ENCODE peak calls at places on chromosomes 7 and 10, in seven cellular contexts. One of them, this sample, is unnamed.

GRCh38 chr10:62885656-62886461 is 69.7 kb upstream of the EGR2 start:
- DNase-seq in activated T-helper 9 cell treated with anti-CD3 and anti-CD28 coated beads, Interleukin-2, amount 50 U/mL, for 16 hours: no peak
- DNase-seq in A172: peak
- DNase-seq in AG09309: no peak
- DNase-seq in mucosa of gallbladder: no peak
- DNase-seq in SW 1271: no peak
- DNase-seq in astrocyte of the spinal cord: peak
- DNase-seq in this sample: peak

GRCh38 chr10:59240581-59241183 is 64.2 kb downstream of the PHYHIPL start:
- DNase-seq in astrocyte of the spinal cord: peak
- DNase-seq in A172: peak
- DNase-seq in mucosa of gallbladder: peak
- DNase-seq in AG09309: peak
- DNase-seq in SW 1271: no peak
- DNase-seq in activated T-helper 9 cell treated with anti-CD3 and anti-CD28 coated beads, Interleukin-2, amount 50 U/mL, for 16 hours: no peak
- DNase-seq in this sample: peak

GRCh38 chr7:92546856-92547497 is 18.4 kb downstream of the RBM48 start:
- DNase-seq in AG09309: no peak
- DNase-seq in A172: no peak
- DNase-seq in activated T-helper 9 cell treated with anti-CD3 and anti-CD28 coated beads, Interleukin-2, amount 50 U/mL, for 16 hours: no peak
- DNase-seq in mucosa of gallbladder: no peak
- DNase-seq in SW 1271: no peak
- DNase-seq in astrocyte of the spinal cord: no peak
- DNase-seq in this sample: no peak

GRCh38 chr7:52017802-52018679 is 701.4 kb upstream of the COBL start:
- DNase-seq in SW 1271: no peak
- DNase-seq in AG09309: no peak
- DNase-seq in mucosa of gallbladder: no peak
- DNase-seq in astrocyte of the spinal cord: peak
- DNase-seq in activated T-helper 9 cell treated with anti-CD3 and anti-CD28 coated beads, Interleukin-2, amount 50 U/mL, for 16 hours: no peak
- DNase-seq in A172: peak
- DNase-seq in this sample: no peak

GRCh38 chr7:108442039-108442568 is 14.1 kb downstream of the NRCAM start:
- DNase-seq in mucosa of gallbladder: no peak
- DNase-seq in activated T-helper 9 cell treated with anti-CD3 and anti-CD28 coated beads, Interleukin-2, amount 50 U/mL, for 16 hours: no peak
- DNase-seq in AG09309: no peak
- DNase-seq in A172: no peak
- DNase-seq in SW 1271: no peak
- DNase-seq in astrocyte of the spinal cord: no peak
- DNase-seq in this sample: no peak

GRCh38 chr7:47266799-47267198 is 315.1 kb downstream of the TNS3 start:
- DNase-seq in astrocyte of the spinal cord: no peak
- DNase-seq in SW 1271: no peak
- DNase-seq in AG09309: no peak
- DNase-seq in A172: peak
- DNase-seq in mucosa of gallbladder: peak
- DNase-seq in activated T-helper 9 cell treated with anti-CD3 and anti-CD28 coated beads, Interleukin-2, amount 50 U/mL, for 16 hours: no peak
- DNase-seq in this sample: no peak

GRCh38 chr7:46839651-46840050 is 742.3 kb downstream of the TNS3 start:
- DNase-seq in A172: no peak
- DNase-seq in astrocyte of the spinal cord: peak
- DNase-seq in activated T-helper 9 cell treated with anti-CD3 and anti-CD28 coated beads, Interleukin-2, amount 50 U/mL, for 16 hours: no peak
- DNase-seq in AG09309: no peak
- DNase-seq in mucosa of gallbladder: no peak
- DNase-seq in SW 1271: no peak
- DNase-seq in this sample: peak

GRCh38 chr10:133258066-133258817 is 18.4 kb downstream of the ADAM8 start:
- DNase-seq in A172: peak
- DNase-seq in SW 1271: no peak
- DNase-seq in activated T-helper 9 cell treated with anti-CD3 and anti-CD28 coated beads, Interleukin-2, amount 50 U/mL, for 16 hours: no peak
- DNase-seq in mucosa of gallbladder: peak
- DNase-seq in AG09309: no peak
- DNase-seq in astrocyte of the spinal cord: no peak
- DNase-seq in this sample: no peak

GRCh38 chr7:138768251-138768650 is 29.5 kb upstream of the TMEM213 start:
- DNase-seq in SW 1271: no peak
- DNase-seq in activated T-helper 9 cell treated with anti-CD3 and anti-CD28 coated beads, Interleukin-2, amount 50 U/mL, for 16 hours: no peak
- DNase-seq in astrocyte of the spinal cord: no peak
- DNase-seq in A172: no peak
- DNase-seq in mucosa of gallbladder: no peak
- DNase-seq in AG09309: no peak
- DNase-seq in this sample: no peak

GRCh38 chr10:84654671-84655070 is 326.3 kb downstream of the CCSER2 start:
- DNase-seq in mucosa of gallbladder: no peak
- DNase-seq in activated T-helper 9 cell treated with anti-CD3 and anti-CD28 coated beads, Interleukin-2, amount 50 U/mL, for 16 hours: no peak
- DNase-seq in SW 1271: no peak
- DNase-seq in A172: no peak
- DNase-seq in AG09309: no peak
- DNase-seq in astrocyte of the spinal cord: no peak
- DNase-seq in this sample: no peak

GRCh38 chr7:1567893-1568292 is 1.9 kb downstream of the PSMG3 start:
- DNase-seq in astrocyte of the spinal cord: peak
- DNase-seq in mucosa of gallbladder: peak
- DNase-seq in SW 1271: no peak
- DNase-seq in AG09309: no peak
- DNase-seq in activated T-helper 9 cell treated with anti-CD3 and anti-CD28 coated beads, Interleukin-2, amount 50 U/mL, for 16 hours: no peak
- DNase-seq in A172: peak
- DNase-seq in this sample: peak

GRCh38 chr7:14894826-14895225 is 7.7 kb downstream of the DGKB start:
- DNase-seq in AG09309: no peak
- DNase-seq in activated T-helper 9 cell treated with anti-CD3 and anti-CD28 coated beads, Interleukin-2, amount 50 U/mL, for 16 hours: no peak
- DNase-seq in A172: no peak
- DNase-seq in mucosa of gallbladder: no peak
- DNase-seq in astrocyte of the spinal cord: no peak
- DNase-seq in SW 1271: no peak
- DNase-seq in this sample: peak

GRCh38 chr7:14924398-14924797 is 21.8 kb upstream of the DGKB start:
- DNase-seq in mucosa of gallbladder: no peak
- DNase-seq in A172: peak
- DNase-seq in SW 1271: no peak
- DNase-seq in activated T-helper 9 cell treated with anti-CD3 and anti-CD28 coated beads, Interleukin-2, amount 50 U/mL, for 16 hours: no peak
- DNase-seq in AG09309: no peak
- DNase-seq in astrocyte of the spinal cord: peak
- DNase-seq in this sample: peak

GRCh38 chr7:93031795-93032194 is 86.0 kb downstream of the SAMD9 start:
- DNase-seq in AG09309: no peak
- DNase-seq in SW 1271: no peak
- DNase-seq in A172: no peak
- DNase-seq in activated T-helper 9 cell treated with anti-CD3 and anti-CD28 coated beads, Interleukin-2, amount 50 U/mL, for 16 hours: no peak
- DNase-seq in mucosa of gallbladder: no peak
- DNase-seq in astrocyte of the spinal cord: no peak
- DNase-seq in this sample: no peak

GRCh38 chr10:86192147-86192546 is 174.4 kb downstream of the GRID1 start:
- DNase-seq in mucosa of gallbladder: no peak
- DNase-seq in activated T-helper 9 cell treated with anti-CD3 and anti-CD28 coated beads, Interleukin-2, amount 50 U/mL, for 16 hours: no peak
- DNase-seq in astrocyte of the spinal cord: no peak
- DNase-seq in A172: no peak
- DNase-seq in AG09309: no peak
- DNase-seq in SW 1271: no peak
- DNase-seq in this sample: no peak

GRCh38 chr7:142828101-142828500 is 26.8 kb upstream of the EPHB6 start:
- DNase-seq in A172: peak
- DNase-seq in AG09309: no peak
- DNase-seq in mucosa of gallbladder: no peak
- DNase-seq in SW 1271: no peak
- DNase-seq in astrocyte of the spinal cord: no peak
- DNase-seq in activated T-helper 9 cell treated with anti-CD3 and anti-CD28 coated beads, Interleukin-2, amount 50 U/mL, for 16 hours: no peak
- DNase-seq in this sample: no peak

GRCh38 chr7:109844362-109844761 is 1246.6 kb upstream of the LRRN3 start:
- DNase-seq in astrocyte of the spinal cord: peak
- DNase-seq in AG09309: no peak
- DNase-seq in A172: no peak
- DNase-seq in SW 1271: no peak
- DNase-seq in mucosa of gallbladder: no peak
- DNase-seq in activated T-helper 9 cell treated with anti-CD3 and anti-CD28 coated beads, Interleukin-2, amount 50 U/mL, for 16 hours: no peak
- DNase-seq in this sample: peak

GRCh38 chr7:157576415-157576814 is 239.6 kb downstream of the DNAJB6 start:
- DNase-seq in activated T-helper 9 cell treated with anti-CD3 and anti-CD28 coated beads, Interleukin-2, amount 50 U/mL, for 16 hours: peak
- DNase-seq in SW 1271: no peak
- DNase-seq in mucosa of gallbladder: peak
- DNase-seq in AG09309: no peak
- DNase-seq in astrocyte of the spinal cord: no peak
- DNase-seq in A172: no peak
- DNase-seq in this sample: no peak

GRCh38 chr7:105760549-105761447 is 115.6 kb downstream of the ATXN7L1 start:
- DNase-seq in mucosa of gallbladder: no peak
- DNase-seq in A172: no peak
- DNase-seq in activated T-helper 9 cell treated with anti-CD3 and anti-CD28 coated beads, Interleukin-2, amount 50 U/mL, for 16 hours: no peak
- DNase-seq in astrocyte of the spinal cord: no peak
- DNase-seq in SW 1271: no peak
- DNase-seq in AG09309: peak
- DNase-seq in this sample: no peak

GRCh38 chr10:839550-840205 is 91.8 kb downstream of the LARP4B start:
- DNase-seq in AG09309: no peak
- DNase-seq in astrocyte of the spinal cord: peak
- DNase-seq in mucosa of gallbladder: no peak
- DNase-seq in SW 1271: no peak
- DNase-seq in activated T-helper 9 cell treated with anti-CD3 and anti-CD28 coated beads, Interleukin-2, amount 50 U/mL, for 16 hours: no peak
- DNase-seq in A172: no peak
- DNase-seq in this sample: no peak

GRCh38 chr7:143395187-143396149 is 13.2 kb downstream of the EPHA1 start:
- DNase-seq in mucosa of gallbladder: peak
- DNase-seq in astrocyte of the spinal cord: no peak
- DNase-seq in activated T-helper 9 cell treated with anti-CD3 and anti-CD28 coated beads, Interleukin-2, amount 50 U/mL, for 16 hours: no peak
- DNase-seq in SW 1271: no peak
- DNase-seq in AG09309: no peak
- DNase-seq in A172: no peak
- DNase-seq in this sample: peak

GRCh38 chr10:30433286-30433778 is 652 bp upstream of the MAP3K8 start:
- DNase-seq in SW 1271: no peak
- DNase-seq in activated T-helper 9 cell treated with anti-CD3 and anti-CD28 coated beads, Interleukin-2, amount 50 U/mL, for 16 hours: peak
- DNase-seq in astrocyte of the spinal cord: peak
- DNase-seq in A172: peak
- DNase-seq in mucosa of gallbladder: peak
- DNase-seq in AG09309: no peak
- DNase-seq in this sample: peak

GRCh38 chr7:132402751-132403245 is 173.5 kb downstream of the PLXNA4 start:
- DNase-seq in AG09309: peak
- DNase-seq in activated T-helper 9 cell treated with anti-CD3 and anti-CD28 coated beads, Interleukin-2, amount 50 U/mL, for 16 hours: no peak
- DNase-seq in astrocyte of the spinal cord: peak
- DNase-seq in mucosa of gallbladder: peak
- DNase-seq in A172: no peak
- DNase-seq in SW 1271: no peak
- DNase-seq in this sample: no peak

GRCh38 chr7:46651070-46651469 is 730.0 kb upstream of the IGFBP3 start:
- DNase-seq in AG09309: no peak
- DNase-seq in astrocyte of the spinal cord: no peak
- DNase-seq in mucosa of gallbladder: peak
- DNase-seq in A172: no peak
- DNase-seq in activated T-helper 9 cell treated with anti-CD3 and anti-CD28 coated beads, Interleukin-2, amount 50 U/mL, for 16 hours: no peak
- DNase-seq in SW 1271: no peak
- DNase-seq in this sample: no peak

GRCh38 chr7:136086712-136087111 is 109.6 kb upstream of the MTPN start:
- DNase-seq in mucosa of gallbladder: peak
- DNase-seq in activated T-helper 9 cell treated with anti-CD3 and anti-CD28 coated beads, Interleukin-2, amount 50 U/mL, for 16 hours: no peak
- DNase-seq in AG09309: peak
- DNase-seq in astrocyte of the spinal cord: peak
- DNase-seq in SW 1271: peak
- DNase-seq in A172: peak
- DNase-seq in this sample: peak

GRCh38 chr10:112136816-112137215 is 46.7 kb downstream of the GPAM start:
- DNase-seq in SW 1271: no peak
- DNase-seq in activated T-helper 9 cell treated with anti-CD3 and anti-CD28 coated beads, Interleukin-2, amount 50 U/mL, for 16 hours: no peak
- DNase-seq in AG09309: no peak
- DNase-seq in A172: no peak
- DNase-seq in mucosa of gallbladder: no peak
- DNase-seq in astrocyte of the spinal cord: no peak
- DNase-seq in this sample: no peak

GRCh38 chr7:98354511-98355249 is 46.2 kb downstream of the BAIAP2L1 start:
- DNase-seq in activated T-helper 9 cell treated with anti-CD3 and anti-CD28 coated beads, Interleukin-2, amount 50 U/mL, for 16 hours: no peak
- DNase-seq in SW 1271: peak
- DNase-seq in astrocyte of the spinal cord: peak
- DNase-seq in mucosa of gallbladder: peak
- DNase-seq in A172: peak
- DNase-seq in AG09309: no peak
- DNase-seq in this sample: peak

GRCh38 chr7:157129200-157129599 is 9.5 kb upstream of the UBE3C start:
- DNase-seq in mucosa of gallbladder: no peak
- DNase-seq in astrocyte of the spinal cord: no peak
- DNase-seq in AG09309: no peak
- DNase-seq in activated T-helper 9 cell treated with anti-CD3 and anti-CD28 coated beads, Interleukin-2, amount 50 U/mL, for 16 hours: no peak
- DNase-seq in A172: no peak
- DNase-seq in SW 1271: no peak
- DNase-seq in this sample: no peak

GRCh38 chr10:16381083-16381482 is 55.7 kb upstream of the PTER start:
- DNase-seq in SW 1271: peak
- DNase-seq in AG09309: no peak
- DNase-seq in activated T-helper 9 cell treated with anti-CD3 and anti-CD28 coated beads, Interleukin-2, amount 50 U/mL, for 16 hours: no peak
- DNase-seq in astrocyte of the spinal cord: no peak
- DNase-seq in A172: peak
- DNase-seq in mucosa of gallbladder: peak
- DNase-seq in this sample: no peak

GRCh38 chr10:51729822-51730530 is 30.6 kb upstream of the CSTF2T start:
- DNase-seq in mucosa of gallbladder: no peak
- DNase-seq in SW 1271: no peak
- DNase-seq in astrocyte of the spinal cord: no peak
- DNase-seq in AG09309: no peak
- DNase-seq in A172: no peak
- DNase-seq in activated T-helper 9 cell treated with anti-CD3 and anti-CD28 coated beads, Interleukin-2, amount 50 U/mL, for 16 hours: no peak
- DNase-seq in this sample: no peak